ENCODE peak calls at places on chromosomes 6 and 20, in seven cellular contexts. One of them, this sample, is unnamed.

GRCh38 chr20:5000263-5001173 is 792 bp downstream of the SLC23A2 start:
- DNase-seq in lower leg skin: peak
- DNase-seq in adrenal gland: peak
- DNase-seq in tibial nerve: peak
- DNase-seq in IMR-90: peak
- DNase-seq in A549: no peak
- DNase-seq in Peyer's patch: peak
- DNase-seq in this sample: peak

GRCh38 chr6:153028963-153029362 is 26.5 kb upstream of the MTRF1L start:
- DNase-seq in A549: no peak
- DNase-seq in Peyer's patch: no peak
- DNase-seq in adrenal gland: no peak
- DNase-seq in lower leg skin: no peak
- DNase-seq in IMR-90: no peak
- DNase-seq in tibial nerve: no peak
- DNase-seq in this sample: no peak

GRCh38 chr6:636488-636887 is 20.4 kb downstream of the HUS1B start:
- DNase-seq in Peyer's patch: no peak
- DNase-seq in adrenal gland: no peak
- DNase-seq in tibial nerve: no peak
- DNase-seq in IMR-90: peak
- DNase-seq in lower leg skin: no peak
- DNase-seq in A549: no peak
- DNase-seq in this sample: no peak

GRCh38 chr6:164085552-164086325 is 671.2 kb downstream of the QKI start:
- DNase-seq in tibial nerve: peak
- DNase-seq in Peyer's patch: no peak
- DNase-seq in adrenal gland: peak
- DNase-seq in IMR-90: no peak
- DNase-seq in A549: no peak
- DNase-seq in lower leg skin: peak
- DNase-seq in this sample: peak

GRCh38 chr20:2136275-2136674 is 34.6 kb downstream of the STK35 start:
- DNase-seq in lower leg skin: no peak
- DNase-seq in tibial nerve: no peak
- DNase-seq in IMR-90: no peak
- DNase-seq in Peyer's patch: no peak
- DNase-seq in A549: no peak
- DNase-seq in adrenal gland: no peak
- DNase-seq in this sample: no peak

GRCh38 chr20:15756401-15756800 is 816.8 kb downstream of the KIF16B start:
- DNase-seq in adrenal gland: no peak
- DNase-seq in A549: no peak
- DNase-seq in lower leg skin: no peak
- DNase-seq in Peyer's patch: no peak
- DNase-seq in tibial nerve: no peak
- DNase-seq in IMR-90: no peak
- DNase-seq in this sample: no peak

GRCh38 chr6:56838965-56839364 is 115.9 kb upstream of the BEND6 start:
- DNase-seq in tibial nerve: no peak
- DNase-seq in IMR-90: no peak
- DNase-seq in Peyer's patch: no peak
- DNase-seq in adrenal gland: no peak
- DNase-seq in A549: no peak
- DNase-seq in lower leg skin: no peak
- DNase-seq in this sample: no peak

GRCh38 chr6:31727034-31727716 is 1.9 kb downstream of the DDAH2 start:
- DNase-seq in tibial nerve: no peak
- DNase-seq in IMR-90: no peak
- DNase-seq in Peyer's patch: no peak
- DNase-seq in lower leg skin: no peak
- DNase-seq in A549: no peak
- DNase-seq in adrenal gland: peak
- DNase-seq in this sample: peak

GRCh38 chr6:108689279-108690161 is 128.8 kb downstream of the FOXO3 start:
- DNase-seq in Peyer's patch: no peak
- DNase-seq in A549: peak
- DNase-seq in tibial nerve: peak
- DNase-seq in IMR-90: peak
- DNase-seq in lower leg skin: peak
- DNase-seq in adrenal gland: peak
- DNase-seq in this sample: no peak

GRCh38 chr6:28634758-28635546 is 109.3 kb downstream of the GPX5 start:
- DNase-seq in Peyer's patch: no peak
- DNase-seq in tibial nerve: no peak
- DNase-seq in IMR-90: no peak
- DNase-seq in A549: peak
- DNase-seq in adrenal gland: no peak
- DNase-seq in lower leg skin: no peak
- DNase-seq in this sample: no peak

GRCh38 chr20:34190679-34191090 is 50.5 kb upstream of the ASIP start:
- DNase-seq in tibial nerve: peak
- DNase-seq in IMR-90: peak
- DNase-seq in lower leg skin: peak
- DNase-seq in Peyer's patch: peak
- DNase-seq in adrenal gland: peak
- DNase-seq in A549: peak
- DNase-seq in this sample: no peak

GRCh38 chr6:90403489-90404381 is 107.1 kb upstream of the BACH2 start:
- DNase-seq in adrenal gland: peak
- DNase-seq in tibial nerve: no peak
- DNase-seq in IMR-90: peak
- DNase-seq in A549: no peak
- DNase-seq in lower leg skin: no peak
- DNase-seq in Peyer's patch: no peak
- DNase-seq in this sample: no peak

GRCh38 chr6:5507056-5507722 is 245.9 kb downstream of the FARS2 start:
- DNase-seq in lower leg skin: no peak
- DNase-seq in adrenal gland: no peak
- DNase-seq in Peyer's patch: no peak
- DNase-seq in IMR-90: no peak
- DNase-seq in A549: no peak
- DNase-seq in tibial nerve: no peak
- DNase-seq in this sample: no peak

GRCh38 chr6:161963634-161964244 is 689.9 kb upstream of the AGPAT4 start:
- DNase-seq in IMR-90: no peak
- DNase-seq in Peyer's patch: no peak
- DNase-seq in A549: no peak
- DNase-seq in adrenal gland: no peak
- DNase-seq in lower leg skin: no peak
- DNase-seq in tibial nerve: no peak
- DNase-seq in this sample: no peak

GRCh38 chr6:7502743-7503142 is 38.7 kb upstream of the DSP start:
- DNase-seq in Peyer's patch: no peak
- DNase-seq in adrenal gland: no peak
- DNase-seq in lower leg skin: no peak
- DNase-seq in tibial nerve: no peak
- DNase-seq in IMR-90: no peak
- DNase-seq in A549: no peak
- DNase-seq in this sample: no peak

GRCh38 chr20:21096321-21097043 is 9.7 kb downstream of the LINC00237 start:
- DNase-seq in adrenal gland: no peak
- DNase-seq in Peyer's patch: no peak
- DNase-seq in lower leg skin: no peak
- DNase-seq in A549: peak
- DNase-seq in tibial nerve: no peak
- DNase-seq in IMR-90: peak
- DNase-seq in this sample: no peak

GRCh38 chr6:9250852-9251251 is 815.5 kb upstream of the SLC35B3 start:
- DNase-seq in lower leg skin: no peak
- DNase-seq in adrenal gland: no peak
- DNase-seq in tibial nerve: no peak
- DNase-seq in A549: peak
- DNase-seq in Peyer's patch: no peak
- DNase-seq in IMR-90: peak
- DNase-seq in this sample: no peak

GRCh38 chr6:134034951-134035822 is 17.2 kb downstream of the SLC2A12 start:
- DNase-seq in Peyer's patch: no peak
- DNase-seq in IMR-90: no peak
- DNase-seq in tibial nerve: no peak
- DNase-seq in adrenal gland: no peak
- DNase-seq in lower leg skin: no peak
- DNase-seq in A549: no peak
- DNase-seq in this sample: no peak

GRCh38 chr6:582370-582769 is 74.5 kb downstream of the HUS1B start:
- DNase-seq in tibial nerve: no peak
- DNase-seq in A549: no peak
- DNase-seq in lower leg skin: no peak
- DNase-seq in Peyer's patch: no peak
- DNase-seq in adrenal gland: no peak
- DNase-seq in IMR-90: peak
- DNase-seq in this sample: no peak

GRCh38 chr20:50728981-50729874 is 2.2 kb upstream of the PARD6B start:
- DNase-seq in adrenal gland: peak
- DNase-seq in lower leg skin: peak
- DNase-seq in Peyer's patch: peak
- DNase-seq in IMR-90: no peak
- DNase-seq in A549: peak
- DNase-seq in tibial nerve: no peak
- DNase-seq in this sample: no peak

DNA sequence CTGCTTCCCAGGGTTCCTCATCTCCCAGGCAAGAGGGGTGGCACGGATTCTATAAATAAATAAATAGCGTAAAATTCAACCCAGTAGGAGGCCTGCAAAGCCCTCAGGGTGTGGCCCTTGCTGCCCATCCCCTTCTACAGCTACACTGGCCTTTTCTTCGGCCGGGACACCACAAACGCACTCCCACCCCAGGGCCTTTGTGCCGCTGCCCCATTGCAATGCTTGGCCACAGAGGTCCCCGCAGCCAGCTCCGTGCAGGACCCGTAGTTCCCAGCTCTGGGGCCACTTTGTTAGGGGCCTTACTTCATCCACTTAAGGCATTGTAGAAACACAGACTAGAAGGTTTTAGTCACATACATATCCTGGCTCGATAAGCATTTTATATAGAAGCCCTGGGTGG is 151.2 kb downstream of the ERMARD start:
- DNase-seq in adrenal gland: no peak
- DNase-seq in tibial nerve: no peak
- DNase-seq in IMR-90: no peak
- DNase-seq in A549: no peak
- DNase-seq in Peyer's patch: no peak
- DNase-seq in lower leg skin: no peak
- DNase-seq in this sample: no peak
- TF ChIP-seq POLR2A in adrenal gland: no peak
- TF ChIP-seq POLR2A in tibial nerve: no peak
- TF ChIP-seq POLR2A in IMR-90: no peak
- TF ChIP-seq POLR2A in A549: no peak
- TF ChIP-seq POLR2A in Peyer's patch: no peak
- TF ChIP-seq POLR2A in lower leg skin: no peak
- TF ChIP-seq POLR2A in this sample: no peak

GRCh38 chr6:129108337-129108736 is 225.4 kb downstream of the LAMA2 start:
- DNase-seq in A549: no peak
- DNase-seq in Peyer's patch: no peak
- DNase-seq in IMR-90: no peak
- DNase-seq in lower leg skin: no peak
- DNase-seq in tibial nerve: no peak
- DNase-seq in adrenal gland: no peak
- DNase-seq in this sample: no peak
- TF ChIP-seq CTCF in A549: no peak
- TF ChIP-seq CTCF in Peyer's patch: no peak
- TF ChIP-seq CTCF in IMR-90: no peak
- TF ChIP-seq CTCF in lower leg skin: no peak
- TF ChIP-seq CTCF in tibial nerve: no peak
- TF ChIP-seq CTCF in adrenal gland: no peak
- TF ChIP-seq CTCF in this sample: no peak

GRCh38 chr6:142946181-142946923 is 1.4 kb upstream of the HIVEP2 start:
- DNase-seq in A549: peak
- DNase-seq in Peyer's patch: peak
- DNase-seq in lower leg skin: peak
- DNase-seq in tibial nerve: peak
- DNase-seq in IMR-90: peak
- DNase-seq in adrenal gland: peak
- DNase-seq in this sample: peak

GRCh38 chr6:142945446-142946180 is 637 bp upstream of the HIVEP2 start:
- DNase-seq in tibial nerve: peak
- DNase-seq in Peyer's patch: peak
- DNase-seq in adrenal gland: peak
- DNase-seq in lower leg skin: peak
- DNase-seq in A549: peak
- DNase-seq in IMR-90: no peak
- DNase-seq in this sample: peak

GRCh38 chr6:142944126-142945066 is 580 bp downstream of the HIVEP2 start:
- DNase-seq in Peyer's patch: peak
- DNase-seq in IMR-90: peak
- DNase-seq in A549: peak
- DNase-seq in lower leg skin: peak
- DNase-seq in adrenal gland: peak
- DNase-seq in tibial nerve: peak
- DNase-seq in this sample: peak

GRCh38 chr6:142943746-142944125 is 1.2 kb downstream of the HIVEP2 start:
- DNase-seq in IMR-90: peak
- DNase-seq in tibial nerve: no peak
- DNase-seq in A549: peak
- DNase-seq in Peyer's patch: peak
- DNase-seq in adrenal gland: peak
- DNase-seq in lower leg skin: peak
- DNase-seq in this sample: peak

DNA sequence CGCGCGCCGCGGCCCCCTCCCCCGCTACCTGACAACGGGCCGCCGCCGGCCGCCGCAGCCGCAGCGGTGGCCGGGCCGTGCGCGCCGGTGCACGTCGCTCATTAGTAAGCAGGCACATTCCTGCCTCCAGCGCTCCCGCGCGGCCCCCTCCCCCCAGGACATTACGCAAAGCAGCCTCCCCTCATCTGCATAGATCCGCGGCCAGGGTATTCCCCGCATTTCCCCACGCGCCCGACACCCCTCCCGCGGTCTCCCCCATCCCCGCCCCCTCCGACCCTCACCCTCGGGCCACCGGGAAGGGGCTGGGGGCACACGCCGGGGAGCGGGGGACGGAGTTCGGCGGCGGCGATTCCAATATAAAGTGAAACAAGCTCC is at the start of gene HIVEP2:
- DNase-seq in IMR-90: peak
- DNase-seq in lower leg skin: peak
- DNase-seq in adrenal gland: peak
- DNase-seq in A549: peak
- DNase-seq in Peyer's patch: peak
- DNase-seq in tibial nerve: peak
- DNase-seq in this sample: peak
- TF ChIP-seq POLR2A in IMR-90: peak
- TF ChIP-seq POLR2A in lower leg skin: no peak
- TF ChIP-seq POLR2A in adrenal gland: no peak
- TF ChIP-seq POLR2A in A549: no peak
- TF ChIP-seq POLR2A in Peyer's patch: peak
- TF ChIP-seq POLR2A in tibial nerve: no peak
- TF ChIP-seq POLR2A in this sample: peak

DNA sequence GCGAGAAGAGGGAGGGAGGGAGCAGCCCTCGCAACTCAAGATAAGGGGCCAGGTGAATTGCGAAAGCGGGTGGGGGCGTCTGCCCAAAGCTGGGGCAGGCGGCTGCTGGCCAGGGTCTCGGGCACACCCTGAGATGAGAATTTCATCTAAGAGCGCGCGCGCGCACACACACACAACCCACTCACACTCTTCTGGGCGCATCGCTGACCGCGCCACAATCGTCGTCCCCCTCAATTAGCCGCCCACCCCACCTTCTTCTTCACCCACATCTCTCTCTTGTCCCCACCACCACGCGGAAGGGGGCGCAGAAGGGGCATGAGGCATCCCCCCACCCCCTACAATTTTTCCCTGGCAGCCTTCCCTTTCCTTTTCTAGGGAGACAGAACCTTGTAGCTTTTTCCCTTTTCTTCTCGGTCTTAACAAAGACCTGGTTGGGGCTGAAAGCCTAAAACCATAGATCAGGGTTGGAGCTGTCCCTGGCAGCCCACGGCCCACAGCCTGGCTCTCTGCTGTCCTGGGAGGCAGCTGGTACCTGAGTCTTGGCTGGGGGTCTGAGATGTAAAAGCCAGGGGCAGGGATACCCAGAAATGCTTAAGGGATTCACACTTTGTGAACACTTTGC is 737 bp upstream of the PTPRT start:
- DNase-seq in IMR-90: no peak
- DNase-seq in A549: no peak
- DNase-seq in Peyer's patch: no peak
- DNase-seq in adrenal gland: no peak
- DNase-seq in tibial nerve: no peak
- DNase-seq in lower leg skin: no peak
- DNase-seq in this sample: no peak
- TF ChIP-seq CTCF in IMR-90: no peak
- TF ChIP-seq CTCF in A549: no peak
- TF ChIP-seq CTCF in Peyer's patch: no peak
- TF ChIP-seq CTCF in adrenal gland: no peak
- TF ChIP-seq CTCF in tibial nerve: no peak
- TF ChIP-seq CTCF in lower leg skin: no peak
- TF ChIP-seq CTCF in this sample: no peak